ENCODE peak calls at places on chromosomes 4 and X, in seven cellular contexts. One of them, this sample, is unnamed.

GRCh38 chrX:70635227-70635626 is 190.6 kb downstream of the DLG3 start:
- DNase-seq in IMR-90: no peak
- DNase-seq in ovary: no peak
- DNase-seq in BE2C: no peak
- DNase-seq in GM06990: no peak
- DNase-seq in right atrium auricular region: no peak
- DNase-seq in OCI-LY7: no peak
- DNase-seq in this sample: no peak

GRCh38 chr4:8221476-8221875 is 22.4 kb downstream of the SH3TC1 start:
- DNase-seq in IMR-90: peak; percentile 10
- DNase-seq in ovary: no peak
- DNase-seq in BE2C: no peak
- DNase-seq in GM06990: peak; percentile 64
- DNase-seq in right atrium auricular region: no peak
- DNase-seq in OCI-LY7: no peak
- DNase-seq in this sample: no peak

GRCh38 chr4:8913121-8913857 is 41.6 kb upstream of the HMX1 start:
- DNase-seq in IMR-90: no peak
- DNase-seq in ovary: no peak
- DNase-seq in BE2C: no peak
- DNase-seq in GM06990: no peak
- DNase-seq in right atrium auricular region: peak; percentile 32
- DNase-seq in OCI-LY7: no peak
- DNase-seq in this sample: no peak

GRCh38 chr4:183600189-183600685 is 58.7 kb downstream of the RWDD4 start:
- DNase-seq in IMR-90: no peak
- DNase-seq in ovary: no peak
- DNase-seq in BE2C: peak; percentile 26
- DNase-seq in GM06990: no peak
- DNase-seq in right atrium auricular region: no peak
- DNase-seq in OCI-LY7: peak; percentile 21
- DNase-seq in this sample: no peak

GRCh38 chr4:34158883-34159282 is 2085.4 kb downstream of the ARAP2 start:
- DNase-seq in IMR-90: peak; percentile 27
- DNase-seq in ovary: no peak
- DNase-seq in BE2C: no peak
- DNase-seq in GM06990: no peak
- DNase-seq in right atrium auricular region: no peak
- DNase-seq in OCI-LY7: no peak
- DNase-seq in this sample: no peak

GRCh38 chr4:36677122-36677521 is 395.7 kb downstream of the DTHD1 start:
- DNase-seq in IMR-90: no peak
- DNase-seq in ovary: no peak
- DNase-seq in BE2C: no peak
- DNase-seq in GM06990: no peak
- DNase-seq in right atrium auricular region: no peak
- DNase-seq in OCI-LY7: no peak
- DNase-seq in this sample: no peak

GRCh38 chr4:11765849-11766453 is 337.3 kb upstream of the HS3ST1 start:
- DNase-seq in IMR-90: peak; percentile 37
- DNase-seq in ovary: no peak
- DNase-seq in BE2C: no peak
- DNase-seq in GM06990: no peak
- DNase-seq in right atrium auricular region: no peak
- DNase-seq in OCI-LY7: peak; percentile 22
- DNase-seq in this sample: peak; percentile 22

GRCh38 chrX:129139837-129140679 is 383.2 kb downstream of the SMARCA1 start:
- DNase-seq in IMR-90: no peak
- DNase-seq in ovary: no peak
- DNase-seq in BE2C: no peak
- DNase-seq in GM06990: no peak
- DNase-seq in right atrium auricular region: no peak
- DNase-seq in OCI-LY7: no peak
- DNase-seq in this sample: no peak

GRCh38 chrX:154013614-154014360 is 5.9 kb downstream of the IRAK1 start:
- DNase-seq in IMR-90: peak; percentile 10
- DNase-seq in ovary: peak; percentile 64
- DNase-seq in BE2C: peak; percentile 53
- DNase-seq in GM06990: no peak
- DNase-seq in right atrium auricular region: no peak
- DNase-seq in OCI-LY7: peak; percentile 52
- DNase-seq in this sample: peak; percentile 62

GRCh38 chrX:48025561-48025960 is 18.8 kb downstream of the SPACA5 start:
- DNase-seq in IMR-90: peak; percentile 61
- DNase-seq in ovary: no peak
- DNase-seq in BE2C: peak; percentile 42
- DNase-seq in GM06990: peak; percentile 22
- DNase-seq in right atrium auricular region: no peak
- DNase-seq in OCI-LY7: peak; percentile 76
- DNase-seq in this sample: peak; percentile 26

GRCh38 chrX:115679460-115679859 is 118.5 kb downstream of the PLS3 start:
- DNase-seq in IMR-90: peak; percentile 39
- DNase-seq in ovary: no peak
- DNase-seq in BE2C: no peak
- DNase-seq in GM06990: no peak
- DNase-seq in right atrium auricular region: no peak
- DNase-seq in OCI-LY7: no peak
- DNase-seq in this sample: no peak

GRCh38 chrX:39874202-39874816 is 223.4 kb downstream of the BCOR start:
- DNase-seq in IMR-90: peak; percentile 26
- DNase-seq in ovary: no peak
- DNase-seq in BE2C: no peak
- DNase-seq in GM06990: peak; percentile 69
- DNase-seq in right atrium auricular region: no peak
- DNase-seq in OCI-LY7: no peak
- DNase-seq in this sample: no peak

GRCh38 chrX:66042307-66043077 is 2.6 kb upstream of the VSIG4 start:
- DNase-seq in IMR-90: no peak
- DNase-seq in ovary: no peak
- DNase-seq in BE2C: no peak
- DNase-seq in GM06990: no peak
- DNase-seq in right atrium auricular region: no peak
- DNase-seq in OCI-LY7: no peak
- DNase-seq in this sample: no peak

GRCh38 chrX:10514891-10515290 is 105.5 kb downstream of the MID1 start:
- DNase-seq in IMR-90: peak; percentile 54
- DNase-seq in ovary: no peak
- DNase-seq in BE2C: no peak
- DNase-seq in GM06990: no peak
- DNase-seq in right atrium auricular region: no peak
- DNase-seq in OCI-LY7: no peak
- DNase-seq in this sample: no peak

GRCh38 chrX:72382199-72382590 is 76.5 kb upstream of the CITED1 start:
- DNase-seq in IMR-90: no peak
- DNase-seq in ovary: no peak
- DNase-seq in BE2C: no peak
- DNase-seq in GM06990: no peak
- DNase-seq in right atrium auricular region: no peak
- DNase-seq in OCI-LY7: no peak
- DNase-seq in this sample: no peak

GRCh38 chrX:72576161-72576896 is 3.7 kb upstream of the HDAC8 start:
- DNase-seq in IMR-90: peak; percentile 52
- DNase-seq in ovary: no peak
- DNase-seq in BE2C: no peak
- DNase-seq in GM06990: no peak
- DNase-seq in right atrium auricular region: no peak
- DNase-seq in OCI-LY7: no peak
- DNase-seq in this sample: no peak

GRCh38 chr4:171142045-171142444 is 671.2 kb upstream of the GALNTL6 start:
- DNase-seq in IMR-90: no peak
- DNase-seq in ovary: no peak
- DNase-seq in BE2C: no peak
- DNase-seq in GM06990: no peak
- DNase-seq in right atrium auricular region: no peak
- DNase-seq in OCI-LY7: no peak
- DNase-seq in this sample: no peak

GRCh38 chrX:24877854-24878650 is 137.7 kb downstream of the ARX start:
- DNase-seq in IMR-90: peak; percentile 45
- DNase-seq in ovary: no peak
- DNase-seq in BE2C: no peak
- DNase-seq in GM06990: no peak
- DNase-seq in right atrium auricular region: no peak
- DNase-seq in OCI-LY7: no peak
- DNase-seq in this sample: no peak

GRCh38 chr4:113101669-113102068 is 52.2 kb downstream of the ANK2 start:
- DNase-seq in IMR-90: peak; percentile 5
- DNase-seq in ovary: no peak
- DNase-seq in BE2C: no peak
- DNase-seq in GM06990: no peak
- DNase-seq in right atrium auricular region: no peak
- DNase-seq in OCI-LY7: no peak
- DNase-seq in this sample: no peak

DNA sequence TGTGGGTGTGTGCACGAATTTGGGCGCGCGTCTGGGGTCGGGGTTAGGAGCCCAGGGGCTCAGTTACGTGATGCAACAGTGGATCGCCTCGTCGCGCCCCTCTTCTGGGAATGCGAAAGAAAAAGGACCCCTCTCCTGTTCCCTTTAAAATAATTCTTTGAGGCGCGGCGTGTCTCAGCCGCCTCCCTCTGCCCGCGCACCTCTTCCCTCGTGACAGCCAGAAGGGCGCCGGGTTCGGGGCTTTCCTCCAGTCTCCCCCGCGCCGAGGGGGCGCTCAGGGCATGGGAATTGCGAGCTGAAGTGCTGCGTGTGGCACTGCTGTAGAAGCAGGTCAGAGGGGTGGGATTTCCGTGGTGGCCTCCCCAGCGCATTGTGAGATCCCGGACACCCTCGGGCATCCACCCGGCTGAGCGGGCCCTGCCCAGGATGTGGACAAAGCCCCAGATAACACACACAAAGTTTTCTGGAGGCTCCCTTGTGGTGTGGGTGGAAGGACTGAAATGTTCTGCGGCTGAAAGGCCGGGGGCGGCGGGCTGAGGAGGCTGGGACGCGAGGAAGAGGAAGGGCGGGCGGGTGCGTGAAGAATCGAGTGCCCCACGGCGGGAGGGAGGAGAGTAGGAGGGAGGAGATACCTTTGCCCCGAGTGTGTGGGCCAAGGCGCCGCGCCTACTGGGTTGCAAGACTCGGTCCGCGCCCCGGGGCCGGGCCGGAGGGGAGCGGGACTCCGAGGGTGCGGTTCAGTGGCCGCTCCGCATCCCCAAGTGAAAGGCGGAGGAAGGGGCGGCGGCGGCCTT is 697 bp downstream of the SEPTIN11 start:
- DNase-seq in IMR-90: no peak
- DNase-seq in ovary: peak; percentile 62
- DNase-seq in BE2C: peak; percentile 56
- DNase-seq in GM06990: peak; percentile 67
- DNase-seq in right atrium auricular region: no peak
- DNase-seq in OCI-LY7: peak; percentile 43
- DNase-seq in this sample: peak; percentile 70
- TF ChIP-seq CTCF in IMR-90: no peak
- TF ChIP-seq CTCF in ovary: no peak
- TF ChIP-seq CTCF in BE2C: no peak
- TF ChIP-seq CTCF in GM06990: peak; percentile 31
- TF ChIP-seq CTCF in right atrium auricular region: no peak
- TF ChIP-seq CTCF in OCI-LY7: peak; percentile 35
- TF ChIP-seq CTCF in this sample: no peak

GRCh38 chrX:148947399-148948025 is 447.1 kb downstream of the AFF2 start:
- DNase-seq in IMR-90: no peak
- DNase-seq in ovary: no peak
- DNase-seq in BE2C: no peak
- DNase-seq in GM06990: no peak
- DNase-seq in right atrium auricular region: no peak
- DNase-seq in OCI-LY7: no peak
- DNase-seq in this sample: no peak
- TF ChIP-seq CTCF in IMR-90: no peak
- TF ChIP-seq CTCF in ovary: no peak
- TF ChIP-seq CTCF in BE2C: no peak
- TF ChIP-seq CTCF in GM06990: no peak
- TF ChIP-seq CTCF in right atrium auricular region: no peak
- TF ChIP-seq CTCF in OCI-LY7: no peak
- TF ChIP-seq CTCF in this sample: no peak

DNA sequence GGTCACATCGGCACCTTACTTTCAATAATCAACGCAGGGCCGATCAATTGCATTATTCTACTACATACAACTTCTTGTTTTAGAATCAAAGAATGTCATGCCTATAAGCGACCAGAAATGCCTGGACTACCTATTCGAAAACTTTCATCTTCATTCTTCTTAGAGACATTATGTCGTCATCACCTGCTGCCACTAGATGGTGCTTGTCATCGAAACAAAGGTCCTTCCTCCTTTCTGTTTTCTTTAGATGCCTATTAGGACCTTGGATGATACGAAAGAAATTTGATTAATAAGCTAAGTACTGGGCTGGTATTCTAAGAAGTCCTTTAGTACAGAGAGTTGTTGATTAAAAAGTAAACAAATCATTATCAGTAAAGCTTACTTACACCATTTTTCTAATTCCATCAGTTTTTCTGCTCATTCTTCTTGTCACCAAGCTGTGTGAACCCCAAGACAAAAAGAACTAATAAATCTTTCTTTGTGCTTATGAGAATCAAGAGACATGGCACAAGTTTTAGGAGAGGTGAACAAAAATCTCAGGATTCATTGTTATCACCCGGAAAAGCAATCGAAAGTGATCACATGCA is 154.5 kb upstream of the SLC4A4 start:
- DNase-seq in IMR-90: peak; percentile 75
- DNase-seq in ovary: no peak
- DNase-seq in BE2C: peak; percentile 38
- DNase-seq in GM06990: peak; percentile 9
- DNase-seq in right atrium auricular region: no peak
- DNase-seq in OCI-LY7: peak; percentile 68
- DNase-seq in this sample: peak; percentile 33
- TF ChIP-seq CTCF in IMR-90: peak; percentile 66
- TF ChIP-seq CTCF in ovary: peak; percentile 20
- TF ChIP-seq CTCF in BE2C: peak; percentile 79
- TF ChIP-seq CTCF in GM06990: peak; percentile 81
- TF ChIP-seq CTCF in right atrium auricular region: peak; percentile 45
- TF ChIP-seq CTCF in OCI-LY7: peak; percentile 90
- TF ChIP-seq CTCF in this sample: peak; percentile 64

DNA sequence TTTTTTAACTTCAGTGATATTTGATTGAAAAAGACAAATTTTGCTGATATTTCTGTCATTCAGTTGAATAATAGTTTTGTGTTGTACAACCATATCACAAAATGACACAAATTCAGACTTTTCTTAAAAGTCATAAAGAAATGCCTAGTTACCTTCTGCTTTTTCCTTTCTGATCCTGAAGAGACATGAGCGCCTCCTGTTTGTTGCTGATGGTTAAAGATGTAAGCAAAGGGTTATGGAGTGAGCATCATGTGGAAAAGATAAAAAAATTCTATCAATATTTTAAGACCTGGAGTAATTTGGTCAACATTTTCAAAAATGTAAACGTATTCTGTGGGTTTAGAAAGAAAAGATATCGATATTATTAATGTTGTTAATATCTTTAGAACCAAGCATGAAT is 669.9 kb upstream of the NR3C2 start:
- DNase-seq in IMR-90: no peak
- DNase-seq in ovary: no peak
- DNase-seq in BE2C: no peak
- DNase-seq in GM06990: no peak
- DNase-seq in right atrium auricular region: no peak
- DNase-seq in OCI-LY7: no peak
- DNase-seq in this sample: no peak
- TF ChIP-seq CTCF in IMR-90: no peak
- TF ChIP-seq CTCF in ovary: no peak
- TF ChIP-seq CTCF in BE2C: no peak
- TF ChIP-seq CTCF in GM06990: no peak
- TF ChIP-seq CTCF in right atrium auricular region: no peak
- TF ChIP-seq CTCF in OCI-LY7: peak; percentile 53
- TF ChIP-seq CTCF in this sample: no peak

GRCh38 chrX:140050906-140051305 is 85.6 kb upstream of the CXorf66 start:
- DNase-seq in IMR-90: peak; percentile 15
- DNase-seq in ovary: no peak
- DNase-seq in BE2C: no peak
- DNase-seq in GM06990: no peak
- DNase-seq in right atrium auricular region: no peak
- DNase-seq in OCI-LY7: no peak
- DNase-seq in this sample: no peak
- TF ChIP-seq CTCF in IMR-90: peak; percentile 43
- TF ChIP-seq CTCF in ovary: no peak
- TF ChIP-seq CTCF in BE2C: peak; percentile 34
- TF ChIP-seq CTCF in GM06990: peak; percentile 40
- TF ChIP-seq CTCF in right atrium auricular region: no peak
- TF ChIP-seq CTCF in OCI-LY7: peak; percentile 49
- TF ChIP-seq CTCF in this sample: peak; percentile 33